ENCODE peak calls at places on chromosomes 7 and 10, in ten cellular contexts. One of them, this sample, is unnamed.

GRCh38 chr10:98262571-98262970 is 5.4 kb downstream of the LOXL4 start:
- DNase-seq in hepatic stellate cell: peak
- DNase-seq in activated CD4-positive, CD25-positive, alpha-beta regulatory T cell: no peak
- DNase-seq in NCI-H345: peak
- DNase-seq in activated CD8-positive, alpha-beta T cell treated with anti-CD3 and anti-CD28 coated beads for 36 hours: peak
- DNase-seq in A549: no peak
- DNase-seq in BJ: no peak
- DNase-seq in Right ventricle myocardium superior: peak
- DNase-seq in GM04504: no peak
- DNase-seq in activated CD8-positive, alpha-beta memory T cell treated with anti-CD3 and anti-CD28 coated beads, Interleukin-2, amount 50 U/mL, for 48 hours: no peak
- DNase-seq in this sample: no peak

GRCh38 chr7:30091431-30092386 is 43.1 kb upstream of the MTURN start:
- DNase-seq in hepatic stellate cell: peak
- DNase-seq in activated CD4-positive, CD25-positive, alpha-beta regulatory T cell: no peak
- DNase-seq in NCI-H345: no peak
- DNase-seq in activated CD8-positive, alpha-beta T cell treated with anti-CD3 and anti-CD28 coated beads for 36 hours: no peak
- DNase-seq in A549: peak
- DNase-seq in BJ: peak
- DNase-seq in Right ventricle myocardium superior: no peak
- DNase-seq in GM04504: peak
- DNase-seq in activated CD8-positive, alpha-beta memory T cell treated with anti-CD3 and anti-CD28 coated beads, Interleukin-2, amount 50 U/mL, for 48 hours: no peak
- DNase-seq in this sample: no peak

GRCh38 chr10:60704480-60704879 is 73.8 kb upstream of the CDK1 start:
- DNase-seq in hepatic stellate cell: no peak
- DNase-seq in activated CD4-positive, CD25-positive, alpha-beta regulatory T cell: no peak
- DNase-seq in NCI-H345: no peak
- DNase-seq in activated CD8-positive, alpha-beta T cell treated with anti-CD3 and anti-CD28 coated beads for 36 hours: no peak
- DNase-seq in A549: no peak
- DNase-seq in BJ: no peak
- DNase-seq in Right ventricle myocardium superior: no peak
- DNase-seq in GM04504: no peak
- DNase-seq in activated CD8-positive, alpha-beta memory T cell treated with anti-CD3 and anti-CD28 coated beads, Interleukin-2, amount 50 U/mL, for 48 hours: no peak
- DNase-seq in this sample: no peak

GRCh38 chr7:139893999-139894398 is 64.9 kb downstream of the TBXAS1 start:
- DNase-seq in hepatic stellate cell: no peak
- DNase-seq in activated CD4-positive, CD25-positive, alpha-beta regulatory T cell: no peak
- DNase-seq in NCI-H345: no peak
- DNase-seq in activated CD8-positive, alpha-beta T cell treated with anti-CD3 and anti-CD28 coated beads for 36 hours: no peak
- DNase-seq in A549: no peak
- DNase-seq in BJ: no peak
- DNase-seq in Right ventricle myocardium superior: no peak
- DNase-seq in GM04504: no peak
- DNase-seq in activated CD8-positive, alpha-beta memory T cell treated with anti-CD3 and anti-CD28 coated beads, Interleukin-2, amount 50 U/mL, for 48 hours: no peak
- DNase-seq in this sample: no peak

GRCh38 chr10:72889391-72889831 is 4.1 kb upstream of the OIT3 start:
- DNase-seq in hepatic stellate cell: no peak
- DNase-seq in activated CD4-positive, CD25-positive, alpha-beta regulatory T cell: no peak
- DNase-seq in NCI-H345: peak
- DNase-seq in activated CD8-positive, alpha-beta T cell treated with anti-CD3 and anti-CD28 coated beads for 36 hours: no peak
- DNase-seq in A549: no peak
- DNase-seq in BJ: no peak
- DNase-seq in Right ventricle myocardium superior: no peak
- DNase-seq in GM04504: no peak
- DNase-seq in activated CD8-positive, alpha-beta memory T cell treated with anti-CD3 and anti-CD28 coated beads, Interleukin-2, amount 50 U/mL, for 48 hours: no peak
- DNase-seq in this sample: no peak

GRCh38 chr7:23530355-23530754 is 1.4 kb downstream of the TRA2A start:
- DNase-seq in hepatic stellate cell: peak
- DNase-seq in activated CD4-positive, CD25-positive, alpha-beta regulatory T cell: no peak
- DNase-seq in NCI-H345: peak
- DNase-seq in activated CD8-positive, alpha-beta T cell treated with anti-CD3 and anti-CD28 coated beads for 36 hours: peak
- DNase-seq in A549: peak
- DNase-seq in BJ: no peak
- DNase-seq in Right ventricle myocardium superior: no peak
- DNase-seq in GM04504: peak
- DNase-seq in activated CD8-positive, alpha-beta memory T cell treated with anti-CD3 and anti-CD28 coated beads, Interleukin-2, amount 50 U/mL, for 48 hours: no peak
- DNase-seq in this sample: no peak

GRCh38 chr10:79127151-79127961 is 58.6 kb downstream of the ZMIZ1 start:
- DNase-seq in hepatic stellate cell: peak
- DNase-seq in activated CD4-positive, CD25-positive, alpha-beta regulatory T cell: no peak
- DNase-seq in NCI-H345: no peak
- DNase-seq in activated CD8-positive, alpha-beta T cell treated with anti-CD3 and anti-CD28 coated beads for 36 hours: no peak
- DNase-seq in A549: peak
- DNase-seq in BJ: no peak
- DNase-seq in Right ventricle myocardium superior: peak
- DNase-seq in GM04504: no peak
- DNase-seq in activated CD8-positive, alpha-beta memory T cell treated with anti-CD3 and anti-CD28 coated beads, Interleukin-2, amount 50 U/mL, for 48 hours: no peak
- DNase-seq in this sample: no peak

GRCh38 chr7:75946207-75946855 is 31.4 kb downstream of the POR start:
- DNase-seq in hepatic stellate cell: no peak
- DNase-seq in activated CD4-positive, CD25-positive, alpha-beta regulatory T cell: no peak
- DNase-seq in NCI-H345: no peak
- DNase-seq in activated CD8-positive, alpha-beta T cell treated with anti-CD3 and anti-CD28 coated beads for 36 hours: no peak
- DNase-seq in A549: no peak
- DNase-seq in BJ: no peak
- DNase-seq in Right ventricle myocardium superior: no peak
- DNase-seq in GM04504: no peak
- DNase-seq in activated CD8-positive, alpha-beta memory T cell treated with anti-CD3 and anti-CD28 coated beads, Interleukin-2, amount 50 U/mL, for 48 hours: no peak
- DNase-seq in this sample: no peak

GRCh38 chr10:35925511-35925910 is 283.4 kb upstream of the FZD8 start:
- DNase-seq in hepatic stellate cell: no peak
- DNase-seq in activated CD4-positive, CD25-positive, alpha-beta regulatory T cell: no peak
- DNase-seq in NCI-H345: no peak
- DNase-seq in activated CD8-positive, alpha-beta T cell treated with anti-CD3 and anti-CD28 coated beads for 36 hours: no peak
- DNase-seq in A549: no peak
- DNase-seq in BJ: no peak
- DNase-seq in Right ventricle myocardium superior: no peak
- DNase-seq in GM04504: no peak
- DNase-seq in activated CD8-positive, alpha-beta memory T cell treated with anti-CD3 and anti-CD28 coated beads, Interleukin-2, amount 50 U/mL, for 48 hours: no peak
- DNase-seq in this sample: no peak

GRCh38 chr7:27697861-27698430 is 35.3 kb upstream of the HIBADH start:
- DNase-seq in hepatic stellate cell: no peak
- DNase-seq in activated CD4-positive, CD25-positive, alpha-beta regulatory T cell: no peak
- DNase-seq in NCI-H345: no peak
- DNase-seq in activated CD8-positive, alpha-beta T cell treated with anti-CD3 and anti-CD28 coated beads for 36 hours: peak
- DNase-seq in A549: no peak
- DNase-seq in BJ: no peak
- DNase-seq in Right ventricle myocardium superior: peak
- DNase-seq in GM04504: no peak
- DNase-seq in activated CD8-positive, alpha-beta memory T cell treated with anti-CD3 and anti-CD28 coated beads, Interleukin-2, amount 50 U/mL, for 48 hours: no peak
- DNase-seq in this sample: no peak

GRCh38 chr7:4694653-4695335 is 12.7 kb downstream of the FOXK1 start:
- DNase-seq in hepatic stellate cell: no peak
- DNase-seq in activated CD4-positive, CD25-positive, alpha-beta regulatory T cell: no peak
- DNase-seq in NCI-H345: no peak
- DNase-seq in activated CD8-positive, alpha-beta T cell treated with anti-CD3 and anti-CD28 coated beads for 36 hours: no peak
- DNase-seq in A549: no peak
- DNase-seq in BJ: no peak
- DNase-seq in Right ventricle myocardium superior: peak
- DNase-seq in GM04504: no peak
- DNase-seq in activated CD8-positive, alpha-beta memory T cell treated with anti-CD3 and anti-CD28 coated beads, Interleukin-2, amount 50 U/mL, for 48 hours: no peak
- DNase-seq in this sample: no peak

GRCh38 chr10:25226775-25227682 is 52.2 kb downstream of the GPR158 start:
- DNase-seq in hepatic stellate cell: peak
- DNase-seq in activated CD4-positive, CD25-positive, alpha-beta regulatory T cell: no peak
- DNase-seq in NCI-H345: peak
- DNase-seq in activated CD8-positive, alpha-beta T cell treated with anti-CD3 and anti-CD28 coated beads for 36 hours: peak
- DNase-seq in A549: no peak
- DNase-seq in BJ: no peak
- DNase-seq in Right ventricle myocardium superior: no peak
- DNase-seq in GM04504: peak
- DNase-seq in activated CD8-positive, alpha-beta memory T cell treated with anti-CD3 and anti-CD28 coated beads, Interleukin-2, amount 50 U/mL, for 48 hours: no peak
- DNase-seq in this sample: no peak

GRCh38 chr7:129118976-129119375 is 25.5 kb upstream of the TSPAN33 start:
- DNase-seq in hepatic stellate cell: no peak
- DNase-seq in activated CD4-positive, CD25-positive, alpha-beta regulatory T cell: no peak
- DNase-seq in NCI-H345: no peak
- DNase-seq in activated CD8-positive, alpha-beta T cell treated with anti-CD3 and anti-CD28 coated beads for 36 hours: no peak
- DNase-seq in A549: no peak
- DNase-seq in BJ: no peak
- DNase-seq in Right ventricle myocardium superior: no peak
- DNase-seq in GM04504: no peak
- DNase-seq in activated CD8-positive, alpha-beta memory T cell treated with anti-CD3 and anti-CD28 coated beads, Interleukin-2, amount 50 U/mL, for 48 hours: no peak
- DNase-seq in this sample: no peak

GRCh38 chr7:20158684-20159083 is 58.5 kb downstream of the MACC1 start:
- DNase-seq in hepatic stellate cell: no peak
- DNase-seq in activated CD4-positive, CD25-positive, alpha-beta regulatory T cell: no peak
- DNase-seq in NCI-H345: peak
- DNase-seq in activated CD8-positive, alpha-beta T cell treated with anti-CD3 and anti-CD28 coated beads for 36 hours: no peak
- DNase-seq in A549: no peak
- DNase-seq in BJ: no peak
- DNase-seq in Right ventricle myocardium superior: no peak
- DNase-seq in GM04504: no peak
- DNase-seq in activated CD8-positive, alpha-beta memory T cell treated with anti-CD3 and anti-CD28 coated beads, Interleukin-2, amount 50 U/mL, for 48 hours: no peak
- DNase-seq in this sample: no peak

GRCh38 chr10:21146446-21146789 is 249.3 kb upstream of the NEBL start:
- DNase-seq in hepatic stellate cell: no peak
- DNase-seq in activated CD4-positive, CD25-positive, alpha-beta regulatory T cell: no peak
- DNase-seq in NCI-H345: no peak
- DNase-seq in activated CD8-positive, alpha-beta T cell treated with anti-CD3 and anti-CD28 coated beads for 36 hours: no peak
- DNase-seq in A549: no peak
- DNase-seq in BJ: no peak
- DNase-seq in Right ventricle myocardium superior: no peak
- DNase-seq in GM04504: no peak
- DNase-seq in activated CD8-positive, alpha-beta memory T cell treated with anti-CD3 and anti-CD28 coated beads, Interleukin-2, amount 50 U/mL, for 48 hours: no peak
- DNase-seq in this sample: peak

GRCh38 chr7:47008461-47008860 is 573.5 kb downstream of the TNS3 start:
- DNase-seq in hepatic stellate cell: no peak
- DNase-seq in activated CD4-positive, CD25-positive, alpha-beta regulatory T cell: no peak
- DNase-seq in NCI-H345: no peak
- DNase-seq in activated CD8-positive, alpha-beta T cell treated with anti-CD3 and anti-CD28 coated beads for 36 hours: no peak
- DNase-seq in A549: no peak
- DNase-seq in BJ: no peak
- DNase-seq in Right ventricle myocardium superior: no peak
- DNase-seq in GM04504: peak
- DNase-seq in activated CD8-positive, alpha-beta memory T cell treated with anti-CD3 and anti-CD28 coated beads, Interleukin-2, amount 50 U/mL, for 48 hours: no peak
- DNase-seq in this sample: no peak

GRCh38 chr10:121667948-121668335 is 69.7 kb upstream of the FGFR2 start:
- DNase-seq in hepatic stellate cell: no peak
- DNase-seq in activated CD4-positive, CD25-positive, alpha-beta regulatory T cell: no peak
- DNase-seq in NCI-H345: no peak
- DNase-seq in activated CD8-positive, alpha-beta T cell treated with anti-CD3 and anti-CD28 coated beads for 36 hours: no peak
- DNase-seq in A549: no peak
- DNase-seq in BJ: no peak
- DNase-seq in Right ventricle myocardium superior: no peak
- DNase-seq in GM04504: no peak
- DNase-seq in activated CD8-positive, alpha-beta memory T cell treated with anti-CD3 and anti-CD28 coated beads, Interleukin-2, amount 50 U/mL, for 48 hours: no peak
- DNase-seq in this sample: no peak

GRCh38 chr10:35185260-35186034 is 58.8 kb downstream of the CREM start:
- DNase-seq in hepatic stellate cell: no peak
- DNase-seq in activated CD4-positive, CD25-positive, alpha-beta regulatory T cell: no peak
- DNase-seq in NCI-H345: no peak
- DNase-seq in activated CD8-positive, alpha-beta T cell treated with anti-CD3 and anti-CD28 coated beads for 36 hours: no peak
- DNase-seq in A549: no peak
- DNase-seq in BJ: no peak
- DNase-seq in Right ventricle myocardium superior: no peak
- DNase-seq in GM04504: no peak
- DNase-seq in activated CD8-positive, alpha-beta memory T cell treated with anti-CD3 and anti-CD28 coated beads, Interleukin-2, amount 50 U/mL, for 48 hours: no peak
- DNase-seq in this sample: no peak

GRCh38 chr10:112185959-112186358 is 2.4 kb upstream of the GPAM start:
- DNase-seq in hepatic stellate cell: no peak
- DNase-seq in activated CD4-positive, CD25-positive, alpha-beta regulatory T cell: no peak
- DNase-seq in NCI-H345: no peak
- DNase-seq in activated CD8-positive, alpha-beta T cell treated with anti-CD3 and anti-CD28 coated beads for 36 hours: no peak
- DNase-seq in A549: no peak
- DNase-seq in BJ: no peak
- DNase-seq in Right ventricle myocardium superior: no peak
- DNase-seq in GM04504: no peak
- DNase-seq in activated CD8-positive, alpha-beta memory T cell treated with anti-CD3 and anti-CD28 coated beads, Interleukin-2, amount 50 U/mL, for 48 hours: no peak
- DNase-seq in this sample: no peak

GRCh38 chr7:27435461-27435860 is 192.9 kb downstream of the EVX1 start:
- DNase-seq in hepatic stellate cell: no peak
- DNase-seq in activated CD4-positive, CD25-positive, alpha-beta regulatory T cell: no peak
- DNase-seq in NCI-H345: no peak
- DNase-seq in activated CD8-positive, alpha-beta T cell treated with anti-CD3 and anti-CD28 coated beads for 36 hours: no peak
- DNase-seq in A549: no peak
- DNase-seq in BJ: no peak
- DNase-seq in Right ventricle myocardium superior: no peak
- DNase-seq in GM04504: no peak
- DNase-seq in activated CD8-positive, alpha-beta memory T cell treated with anti-CD3 and anti-CD28 coated beads, Interleukin-2, amount 50 U/mL, for 48 hours: no peak
- DNase-seq in this sample: no peak

GRCh38 chr10:113958631-113959382 is 84.9 kb upstream of the ADRB1 start:
- DNase-seq in hepatic stellate cell: peak
- DNase-seq in activated CD4-positive, CD25-positive, alpha-beta regulatory T cell: no peak
- DNase-seq in NCI-H345: no peak
- DNase-seq in activated CD8-positive, alpha-beta T cell treated with anti-CD3 and anti-CD28 coated beads for 36 hours: peak
- DNase-seq in A549: peak
- DNase-seq in BJ: peak
- DNase-seq in Right ventricle myocardium superior: no peak
- DNase-seq in GM04504: peak
- DNase-seq in activated CD8-positive, alpha-beta memory T cell treated with anti-CD3 and anti-CD28 coated beads, Interleukin-2, amount 50 U/mL, for 48 hours: no peak
- DNase-seq in this sample: no peak

GRCh38 chr10:17229016-17229716 is 1.1 kb downstream of the VIM start:
- DNase-seq in hepatic stellate cell: peak
- DNase-seq in activated CD4-positive, CD25-positive, alpha-beta regulatory T cell: peak
- DNase-seq in NCI-H345: no peak
- DNase-seq in activated CD8-positive, alpha-beta T cell treated with anti-CD3 and anti-CD28 coated beads for 36 hours: peak
- DNase-seq in A549: peak
- DNase-seq in BJ: no peak
- DNase-seq in Right ventricle myocardium superior: peak
- DNase-seq in GM04504: peak
- DNase-seq in activated CD8-positive, alpha-beta memory T cell treated with anti-CD3 and anti-CD28 coated beads, Interleukin-2, amount 50 U/mL, for 48 hours: peak
- DNase-seq in this sample: no peak

GRCh38 chr7:29189743-29190201 is 4.8 kb upstream of the CHN2 start:
- DNase-seq in hepatic stellate cell: peak
- DNase-seq in activated CD4-positive, CD25-positive, alpha-beta regulatory T cell: no peak
- DNase-seq in NCI-H345: peak
- DNase-seq in activated CD8-positive, alpha-beta T cell treated with anti-CD3 and anti-CD28 coated beads for 36 hours: peak
- DNase-seq in A549: peak
- DNase-seq in BJ: no peak
- DNase-seq in Right ventricle myocardium superior: peak
- DNase-seq in GM04504: peak
- DNase-seq in activated CD8-positive, alpha-beta memory T cell treated with anti-CD3 and anti-CD28 coated beads, Interleukin-2, amount 50 U/mL, for 48 hours: peak
- DNase-seq in this sample: peak

GRCh38 chr10:19003341-19003740 is 45.3 kb upstream of the MALRD1 start:
- DNase-seq in hepatic stellate cell: no peak
- DNase-seq in activated CD4-positive, CD25-positive, alpha-beta regulatory T cell: no peak
- DNase-seq in NCI-H345: no peak
- DNase-seq in activated CD8-positive, alpha-beta T cell treated with anti-CD3 and anti-CD28 coated beads for 36 hours: no peak
- DNase-seq in A549: no peak
- DNase-seq in BJ: no peak
- DNase-seq in Right ventricle myocardium superior: no peak
- DNase-seq in GM04504: no peak
- DNase-seq in activated CD8-positive, alpha-beta memory T cell treated with anti-CD3 and anti-CD28 coated beads, Interleukin-2, amount 50 U/mL, for 48 hours: no peak
- DNase-seq in this sample: no peak

GRCh38 chr10:52526251-52526823 is 212.3 kb downstream of the DKK1 start:
- DNase-seq in hepatic stellate cell: no peak
- DNase-seq in activated CD4-positive, CD25-positive, alpha-beta regulatory T cell: no peak
- DNase-seq in NCI-H345: no peak
- DNase-seq in activated CD8-positive, alpha-beta T cell treated with anti-CD3 and anti-CD28 coated beads for 36 hours: no peak
- DNase-seq in A549: no peak
- DNase-seq in BJ: no peak
- DNase-seq in Right ventricle myocardium superior: no peak
- DNase-seq in GM04504: no peak
- DNase-seq in activated CD8-positive, alpha-beta memory T cell treated with anti-CD3 and anti-CD28 coated beads, Interleukin-2, amount 50 U/mL, for 48 hours: no peak
- DNase-seq in this sample: no peak

GRCh38 chr7:65798111-65799075 is 74.5 kb upstream of the VKORC1L1 start:
- DNase-seq in hepatic stellate cell: no peak
- DNase-seq in activated CD4-positive, CD25-positive, alpha-beta regulatory T cell: no peak
- DNase-seq in NCI-H345: no peak
- DNase-seq in activated CD8-positive, alpha-beta T cell treated with anti-CD3 and anti-CD28 coated beads for 36 hours: peak
- DNase-seq in A549: no peak
- DNase-seq in BJ: peak
- DNase-seq in Right ventricle myocardium superior: no peak
- DNase-seq in GM04504: peak
- DNase-seq in activated CD8-positive, alpha-beta memory T cell treated with anti-CD3 and anti-CD28 coated beads, Interleukin-2, amount 50 U/mL, for 48 hours: no peak
- DNase-seq in this sample: no peak

GRCh38 chr7:28509256-28510021 is 97.1 kb downstream of the CREB5 start:
- DNase-seq in hepatic stellate cell: no peak
- DNase-seq in activated CD4-positive, CD25-positive, alpha-beta regulatory T cell: no peak
- DNase-seq in NCI-H345: no peak
- DNase-seq in activated CD8-positive, alpha-beta T cell treated with anti-CD3 and anti-CD28 coated beads for 36 hours: no peak
- DNase-seq in A549: no peak
- DNase-seq in BJ: no peak
- DNase-seq in Right ventricle myocardium superior: no peak
- DNase-seq in GM04504: no peak
- DNase-seq in activated CD8-positive, alpha-beta memory T cell treated with anti-CD3 and anti-CD28 coated beads, Interleukin-2, amount 50 U/mL, for 48 hours: no peak
- DNase-seq in this sample: no peak

GRCh38 chr7:92699560-92699959 is 109.4 kb upstream of the FAM133B start:
- DNase-seq in hepatic stellate cell: no peak
- DNase-seq in activated CD4-positive, CD25-positive, alpha-beta regulatory T cell: no peak
- DNase-seq in NCI-H345: no peak
- DNase-seq in activated CD8-positive, alpha-beta T cell treated with anti-CD3 and anti-CD28 coated beads for 36 hours: no peak
- DNase-seq in A549: no peak
- DNase-seq in BJ: no peak
- DNase-seq in Right ventricle myocardium superior: no peak
- DNase-seq in GM04504: no peak
- DNase-seq in activated CD8-positive, alpha-beta memory T cell treated with anti-CD3 and anti-CD28 coated beads, Interleukin-2, amount 50 U/mL, for 48 hours: no peak
- DNase-seq in this sample: no peak

This sample was measured in NCI-H1417 treated with DMSO at 0.1 percent for 48 hours.